ENCODE peak calls at places on chromosomes 4 and X, in five cellular contexts. B is GM23248; W is T-helper 9 cell; V is kidney tubule cell; T is activated CD8-positive, alpha-beta memory T cell treated with anti-CD3 and anti-CD28 coated beads for 1 hour. Z is an unnamed sample.

GRCh38 chrX:3653111-3653510 is 60.3 kb downstream of the PRKX start:
- DNase-seq in B (no peak), W (no peak), V (no peak), T (no peak), Z (no peak)

GRCh38 chr4:77994194-77994721 is 62.9 kb upstream of the FRAS1 start:
- DNase-seq in B (peak), W (no peak), V (peak), T (no peak), Z (no peak)

GRCh38 chrX:123450217-123450616 is 266.1 kb downstream of the GRIA3 start:
- DNase-seq in B (peak), W (no peak), V (peak), T (no peak), Z (no peak)

GRCh38 chr4:45100936-45101818 is 374.8 kb upstream of the GNPDA2 start:
- DNase-seq in B (no peak), W (no peak), V (no peak), T (no peak), Z (no peak)

GRCh38 chr4:148982200-148982599 is 540.0 kb upstream of the NR3C2 start:
- DNase-seq in B (no peak), W (no peak), V (no peak), T (no peak), Z (no peak)

GRCh38 chr4:119207051-119207450 is 5.5 kb upstream of the USP53 start:
- DNase-seq in B (peak), W (no peak), V (no peak), T (no peak), Z (no peak)

GRCh38 chr4:118877797-118878196 is 10.9 kb upstream of the SYNPO2 start:
- DNase-seq in B (no peak), W (no peak), V (no peak), T (no peak), Z (no peak)

GRCh38 chrX:97539970-97540519 is 656.3 kb downstream of the RPA4 start:
- DNase-seq in B (peak), W (no peak), V (no peak), T (no peak), Z (no peak)

GRCh38 chr4:141912831-141913230 is 276.4 kb downstream of the IL15 start:
- DNase-seq in B (no peak), W (no peak), V (no peak), T (no peak), Z (no peak)